ENCODE peak calls at places on chromosomes 16 and 17, in four cellular contexts. One of them, this sample, is unnamed. For H3K4me1, the result is how much of the 10 kb centered on the place peaks cover.

GRCh38 chr17:32536736-32537646 is 50.2 kb downstream of the CDK5R1 start:
- DNase-seq in A549: no peak
- DNase-seq in PC-3: no peak
- DNase-seq in pancreas: no peak
- DNase-seq in this sample: no peak

GRCh38 chr17:79541451-79541850 is 69.4 kb downstream of the RBFOX3 start:
- DNase-seq in A549: no peak
- DNase-seq in PC-3: no peak
- DNase-seq in pancreas: no peak
- DNase-seq in this sample: no peak

GRCh38 chr16:4859900-4860255 is 12.6 kb downstream of the UBN1 start:
- DNase-seq in A549: no peak
- DNase-seq in PC-3: peak
- DNase-seq in pancreas: no peak
- DNase-seq in this sample: no peak

GRCh38 chr17:64055183-64056142 is 35.0 kb upstream of the ICAM2 start:
- DNase-seq in A549: no peak
- DNase-seq in PC-3: no peak
- DNase-seq in pancreas: peak
- DNase-seq in this sample: no peak

GRCh38 chr17:55577687-55578086 is 66.4 kb upstream of the SMIM36 start:
- DNase-seq in A549: no peak
- DNase-seq in PC-3: no peak
- DNase-seq in pancreas: no peak
- DNase-seq in this sample: peak

GRCh38 chr17:39761861-39762496 is 24.2 kb downstream of the GRB7 start:
- DNase-seq in A549: no peak
- DNase-seq in PC-3: no peak
- DNase-seq in pancreas: no peak
- DNase-seq in this sample: no peak

GRCh38 chr17:79324219-79324618 is 249.6 kb downstream of the ENGASE start:
- DNase-seq in A549: no peak
- DNase-seq in PC-3: no peak
- DNase-seq in pancreas: no peak
- DNase-seq in this sample: peak

GRCh38 chr16:24346734-24347133 is 90.6 kb downstream of the CACNG3 start:
- DNase-seq in A549: no peak
- DNase-seq in PC-3: no peak
- DNase-seq in pancreas: no peak
- DNase-seq in this sample: no peak

GRCh38 chr17:6683081-6683684 is 30.0 kb downstream of the SLC13A5 start:
- DNase-seq in A549: no peak
- DNase-seq in PC-3: no peak
- DNase-seq in pancreas: no peak
- DNase-seq in this sample: no peak

GRCh38 chr16:84115919-84116719 is 623 bp downstream of the MBTPS1 start:
- DNase-seq in A549: peak
- DNase-seq in PC-3: peak
- DNase-seq in pancreas: peak
- DNase-seq in this sample: peak

GRCh38 chr16:14155572-14156213 is 84.6 kb downstream of the MRTFB start:
- DNase-seq in A549: no peak
- DNase-seq in PC-3: no peak
- DNase-seq in pancreas: no peak
- DNase-seq in this sample: no peak

GRCh38 chr17:27496005-27496404 is 39.8 kb downstream of the KSR1 start:
- DNase-seq in A549: no peak
- DNase-seq in PC-3: no peak
- DNase-seq in pancreas: no peak
- DNase-seq in this sample: no peak

GRCh38 chr17:27495460-27495859 is 39.2 kb downstream of the KSR1 start:
- DNase-seq in A549: no peak
- DNase-seq in PC-3: no peak
- DNase-seq in pancreas: no peak
- DNase-seq in this sample: no peak

GRCh38 chr17:27497696-27498095 is 41.4 kb downstream of the KSR1 start:
- DNase-seq in A549: no peak
- DNase-seq in PC-3: no peak
- DNase-seq in pancreas: no peak
- DNase-seq in this sample: no peak

GRCh38 chr17:27496501-27496943 is 40.3 kb downstream of the KSR1 start:
- DNase-seq in A549: peak
- DNase-seq in PC-3: no peak
- DNase-seq in pancreas: peak
- DNase-seq in this sample: no peak

DNA sequence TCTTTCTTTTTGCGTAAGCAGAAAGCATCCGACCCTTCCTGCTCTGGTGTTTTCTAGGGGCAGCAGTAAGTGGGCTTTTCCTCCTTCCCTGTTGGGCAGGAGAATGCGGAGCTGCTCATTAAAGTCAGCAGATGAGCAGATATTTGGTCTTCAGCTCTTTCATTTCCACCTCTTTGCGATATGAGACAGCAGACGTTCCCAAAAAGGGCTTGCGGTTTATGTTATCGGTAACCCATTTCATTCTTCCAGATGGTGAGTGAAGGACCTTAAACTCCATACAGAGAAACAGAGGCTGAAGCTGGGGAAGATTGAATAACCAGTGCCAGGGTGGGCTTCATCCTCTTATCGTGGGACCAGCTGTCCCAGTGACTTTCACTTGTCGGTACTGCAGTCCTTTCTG is 40.7 kb downstream of the KSR1 start:
- DNase-seq in A549: no peak
- DNase-seq in PC-3: no peak
- DNase-seq in pancreas: no peak
- DNase-seq in this sample: no peak
- H3K4me1 ChIP-seq in A549: under half
- H3K4me1 ChIP-seq in PC-3: under half
- H3K4me1 ChIP-seq in pancreas: under half
- H3K4me1 ChIP-seq in this sample: under half

GRCh38 chr16:49274936-49275730 is 6.5 kb downstream of the CBLN1 start:
- DNase-seq in A549: no peak
- DNase-seq in PC-3: no peak
- DNase-seq in pancreas: no peak
- DNase-seq in this sample: no peak
- H3K4me3 ChIP-seq in A549: no peak
- H3K4me3 ChIP-seq in PC-3: no peak
- H3K4me3 ChIP-seq in pancreas: no peak
- H3K4me3 ChIP-seq in this sample: no peak

GRCh38 chr16:81639348-81639747 is 139.7 kb upstream of the PLCG2 start:
- DNase-seq in A549: no peak
- DNase-seq in PC-3: no peak
- DNase-seq in pancreas: no peak
- DNase-seq in this sample: no peak

GRCh38 chr16:81639931-81640680 is 139.0 kb upstream of the PLCG2 start:
- DNase-seq in A549: no peak
- DNase-seq in PC-3: no peak
- DNase-seq in pancreas: no peak
- DNase-seq in this sample: no peak

GRCh38 chr16:81636298-81636960 is 142.7 kb upstream of the PLCG2 start:
- DNase-seq in A549: no peak
- DNase-seq in PC-3: no peak
- DNase-seq in pancreas: no peak
- DNase-seq in this sample: no peak

GRCh38 chr16:81637336-81638235 is 141.5 kb upstream of the PLCG2 start:
- DNase-seq in A549: no peak
- DNase-seq in PC-3: no peak
- DNase-seq in pancreas: no peak
- DNase-seq in this sample: no peak

DNA sequence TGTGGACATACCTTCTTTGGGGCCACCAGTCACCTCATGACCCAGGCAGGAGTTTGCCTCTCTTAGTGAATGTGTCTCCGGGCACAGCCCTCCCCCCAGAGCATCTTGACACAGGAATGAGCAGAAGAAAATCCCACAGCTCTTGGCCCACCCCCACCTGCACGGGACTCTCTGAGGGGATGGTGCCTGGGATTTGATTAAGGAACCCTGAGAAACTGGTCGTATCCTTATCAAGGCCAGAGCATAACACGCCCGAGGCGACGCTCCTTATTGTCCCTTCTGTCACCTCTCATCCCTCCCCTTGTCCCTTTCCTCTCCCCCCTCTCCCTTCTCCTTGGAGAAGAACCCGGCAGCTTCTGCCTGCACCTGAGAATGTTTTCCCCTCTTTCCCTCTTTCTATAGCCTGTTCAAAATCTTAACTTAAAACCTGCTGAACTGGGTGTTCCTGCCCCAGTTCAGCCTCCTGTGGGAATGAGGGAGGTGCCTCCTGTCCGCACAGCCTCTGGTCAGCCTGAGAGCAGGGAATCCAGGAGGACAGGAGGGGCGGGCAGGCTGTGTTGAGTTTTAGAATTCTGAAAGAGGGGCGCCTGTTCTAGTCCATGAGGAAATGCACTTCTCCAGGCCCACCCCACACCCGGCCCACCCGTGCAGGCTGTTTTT is 140.7 kb upstream of the PLCG2 start:
- DNase-seq in A549: no peak
- DNase-seq in PC-3: no peak
- DNase-seq in pancreas: no peak
- DNase-seq in this sample: no peak
- H3K4me1 ChIP-seq in A549: half or more
- H3K4me1 ChIP-seq in PC-3: under half
- H3K4me1 ChIP-seq in pancreas: under half
- H3K4me1 ChIP-seq in this sample: under half

GRCh38 chr16:11533588-11533987 is 53.1 kb downstream of the LITAF start:
- DNase-seq in A549: no peak
- DNase-seq in PC-3: no peak
- DNase-seq in pancreas: no peak
- DNase-seq in this sample: no peak

GRCh38 chr16:11526921-11527320 is 59.8 kb downstream of the LITAF start:
- DNase-seq in A549: no peak
- DNase-seq in PC-3: no peak
- DNase-seq in pancreas: no peak
- DNase-seq in this sample: no peak

GRCh38 chr16:11534262-11534661 is 52.5 kb downstream of the LITAF start:
- DNase-seq in A549: no peak
- DNase-seq in PC-3: no peak
- DNase-seq in pancreas: no peak
- DNase-seq in this sample: no peak

GRCh38 chr16:11528053-11528452 is 58.7 kb downstream of the LITAF start:
- DNase-seq in A549: no peak
- DNase-seq in PC-3: no peak
- DNase-seq in pancreas: no peak
- DNase-seq in this sample: no peak

DNA sequence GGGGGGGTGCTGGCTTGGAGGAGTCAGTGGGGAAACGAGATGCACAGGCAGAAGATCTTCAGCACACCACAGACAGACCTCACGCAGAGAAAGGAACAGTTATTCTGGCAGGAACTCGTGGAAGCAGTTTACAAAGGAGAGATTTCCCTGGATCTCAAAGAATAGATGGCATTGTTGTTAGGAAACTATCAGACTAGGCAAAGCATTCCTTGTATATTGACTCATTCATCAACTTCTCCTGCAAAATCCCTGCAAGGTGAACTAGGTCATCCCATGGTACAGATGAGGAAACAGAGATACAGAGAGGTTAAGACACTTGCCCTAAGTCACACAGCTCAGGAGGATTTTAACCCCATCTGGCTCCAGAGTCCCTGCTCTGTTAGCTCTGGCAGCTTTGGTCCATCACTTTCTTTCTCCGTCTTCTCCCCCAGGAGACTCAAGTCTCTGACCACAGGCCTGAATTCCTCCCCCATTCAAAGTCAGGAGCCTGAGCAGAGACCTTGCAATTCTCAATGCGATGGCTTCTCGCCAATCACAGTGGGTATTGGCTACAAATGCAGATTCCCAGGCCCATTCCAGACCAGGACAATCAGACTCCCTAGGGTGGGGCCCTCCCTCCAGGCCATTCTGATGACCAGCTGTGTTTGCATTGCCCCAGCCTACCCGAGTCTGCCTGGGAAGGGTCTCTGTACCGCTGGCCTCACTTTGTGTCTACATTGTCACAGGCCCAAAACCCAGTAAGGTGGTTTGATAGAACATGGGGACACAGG is 56.4 kb downstream of the LITAF start:
- DNase-seq in A549: no peak
- DNase-seq in PC-3: no peak
- DNase-seq in pancreas: no peak
- DNase-seq in this sample: no peak
- H3K4me3 ChIP-seq in A549: no peak
- H3K4me3 ChIP-seq in PC-3: no peak
- H3K4me3 ChIP-seq in pancreas: no peak
- H3K4me3 ChIP-seq in this sample: no peak

GRCh38 chr17:50184057-50184456 is 17.4 kb downstream of the COL1A1 start:
- DNase-seq in A549: no peak
- DNase-seq in PC-3: no peak
- DNase-seq in pancreas: no peak
- DNase-seq in this sample: no peak
- H3K4me1 ChIP-seq in A549: under half
- H3K4me1 ChIP-seq in PC-3: under half
- H3K4me1 ChIP-seq in pancreas: under half
- H3K4me1 ChIP-seq in this sample: under half

GRCh38 chr17:34378664-34379101 is 15.7 kb upstream of the CCL1 start:
- DNase-seq in A549: no peak
- DNase-seq in PC-3: no peak
- DNase-seq in pancreas: no peak
- DNase-seq in this sample: no peak
- H3K4me3 ChIP-seq in A549: no peak
- H3K4me3 ChIP-seq in PC-3: no peak
- H3K4me3 ChIP-seq in pancreas: no peak
- H3K4me3 ChIP-seq in this sample: no peak

GRCh38 chr17:46195939-46196338 is 2.7 kb upstream of the KANSL1 start:
- DNase-seq in A549: no peak
- DNase-seq in PC-3: no peak
- DNase-seq in pancreas: no peak
- DNase-seq in this sample: no peak
- H3K4me1 ChIP-seq in A549: under half
- H3K4me1 ChIP-seq in PC-3: under half
- H3K4me1 ChIP-seq in pancreas: under half
- H3K4me1 ChIP-seq in this sample: under half

GRCh38 chr16:23059433-23059832 is 89.8 kb downstream of the USP31 start:
- DNase-seq in A549: no peak
- DNase-seq in PC-3: no peak
- DNase-seq in pancreas: no peak
- DNase-seq in this sample: no peak
- H3K4me3 ChIP-seq in A549: no peak
- H3K4me3 ChIP-seq in PC-3: no peak
- H3K4me3 ChIP-seq in pancreas: no peak
- H3K4me3 ChIP-seq in this sample: no peak